ENCODE peak calls at places on chromosomes 13 and 19, in eight cellular contexts. One of them, this sample, is unnamed.

GRCh38 chr13:27053235-27053884 is 118.3 kb downstream of the USP12 start:
- DNase-seq in breast epithelium: no peak
- DNase-seq in ovary: no peak
- DNase-seq in HCT116: no peak
- DNase-seq in right lobe of liver: no peak
- DNase-seq in heart left ventricle: no peak
- DNase-seq in H1: no peak
- DNase-seq in adrenal gland: no peak
- DNase-seq in this sample: no peak

GRCh38 chr13:20159646-20160345 is 1.1 kb downstream of the GJA3 start:
- DNase-seq in ovary: no peak
- DNase-seq in right lobe of liver: no peak
- DNase-seq in heart left ventricle: no peak
- DNase-seq in H1: no peak
- DNase-seq in adrenal gland: no peak
- DNase-seq in HCT116: no peak
- DNase-seq in breast epithelium: no peak
- DNase-seq in this sample: no peak

GRCh38 chr13:73218181-73218580 is 159.4 kb downstream of the KLF5 start:
- DNase-seq in adrenal gland: no peak
- DNase-seq in right lobe of liver: no peak
- DNase-seq in breast epithelium: no peak
- DNase-seq in heart left ventricle: no peak
- DNase-seq in HCT116: no peak
- DNase-seq in ovary: no peak
- DNase-seq in H1: no peak
- DNase-seq in this sample: no peak

GRCh38 chr13:83211301-83211700 is 671.0 kb downstream of the SLITRK1 start:
- DNase-seq in HCT116: no peak
- DNase-seq in breast epithelium: no peak
- DNase-seq in ovary: no peak
- DNase-seq in heart left ventricle: no peak
- DNase-seq in H1: no peak
- DNase-seq in right lobe of liver: no peak
- DNase-seq in adrenal gland: no peak
- DNase-seq in this sample: no peak

GRCh38 chr19:10553943-10554381 is 10.3 kb downstream of the ATG4D start:
- DNase-seq in right lobe of liver: no peak
- DNase-seq in heart left ventricle: no peak
- DNase-seq in HCT116: no peak
- DNase-seq in H1: no peak
- DNase-seq in ovary: no peak
- DNase-seq in adrenal gland: no peak
- DNase-seq in breast epithelium: peak; percentile 45
- DNase-seq in this sample: no peak

GRCh38 chr13:73521291-73521626 is 462.5 kb downstream of the KLF5 start:
- DNase-seq in HCT116: no peak
- DNase-seq in heart left ventricle: no peak
- DNase-seq in H1: no peak
- DNase-seq in adrenal gland: no peak
- DNase-seq in ovary: no peak
- DNase-seq in right lobe of liver: no peak
- DNase-seq in breast epithelium: no peak
- DNase-seq in this sample: no peak

GRCh38 chr13:51811920-51812328 is 8.0 kb upstream of the DHRS12 start:
- DNase-seq in right lobe of liver: no peak
- DNase-seq in H1: no peak
- DNase-seq in ovary: no peak
- DNase-seq in HCT116: no peak
- DNase-seq in adrenal gland: no peak
- DNase-seq in heart left ventricle: no peak
- DNase-seq in breast epithelium: no peak
- DNase-seq in this sample: peak; percentile 27

GRCh38 chr13:98937911-98938381 is 39.9 kb downstream of the DOCK9 start:
- DNase-seq in H1: peak; percentile 76
- DNase-seq in right lobe of liver: no peak
- DNase-seq in adrenal gland: no peak
- DNase-seq in HCT116: no peak
- DNase-seq in ovary: no peak
- DNase-seq in breast epithelium: no peak
- DNase-seq in heart left ventricle: no peak
- DNase-seq in this sample: no peak

GRCh38 chr19:47228937-47229673 is 1.9 kb downstream of the BBC3 start:
- DNase-seq in HCT116: no peak
- DNase-seq in heart left ventricle: no peak
- DNase-seq in breast epithelium: peak; percentile 35
- DNase-seq in ovary: no peak
- DNase-seq in adrenal gland: no peak
- DNase-seq in H1: no peak
- DNase-seq in right lobe of liver: no peak
- DNase-seq in this sample: no peak

GRCh38 chr13:43009506-43009905 is 13.9 kb upstream of the DNAJC15 start:
- DNase-seq in heart left ventricle: no peak
- DNase-seq in right lobe of liver: no peak
- DNase-seq in ovary: no peak
- DNase-seq in adrenal gland: no peak
- DNase-seq in H1: no peak
- DNase-seq in HCT116: no peak
- DNase-seq in breast epithelium: no peak
- DNase-seq in this sample: no peak

GRCh38 chr19:46890423-46891170 is 29.8 kb downstream of the ARHGAP35 start:
- DNase-seq in right lobe of liver: peak; percentile 79
- DNase-seq in H1: no peak
- DNase-seq in breast epithelium: no peak
- DNase-seq in heart left ventricle: no peak
- DNase-seq in ovary: no peak
- DNase-seq in adrenal gland: no peak
- DNase-seq in HCT116: no peak
- DNase-seq in this sample: no peak

GRCh38 chr13:31768351-31768750 is 29.0 kb downstream of the RXFP2 start:
- DNase-seq in HCT116: no peak
- DNase-seq in H1: no peak
- DNase-seq in adrenal gland: no peak
- DNase-seq in breast epithelium: no peak
- DNase-seq in right lobe of liver: no peak
- DNase-seq in heart left ventricle: no peak
- DNase-seq in ovary: no peak
- DNase-seq in this sample: no peak

GRCh38 chr13:40490086-40490723 is 176.2 kb downstream of the FOXO1 start:
- DNase-seq in H1: no peak
- DNase-seq in adrenal gland: no peak
- DNase-seq in right lobe of liver: no peak
- DNase-seq in heart left ventricle: no peak
- DNase-seq in ovary: no peak
- DNase-seq in breast epithelium: no peak
- DNase-seq in HCT116: no peak
- DNase-seq in this sample: peak; percentile 50

GRCh38 chr13:37621811-37622361 is 23.3 kb upstream of the POSTN start:
- DNase-seq in adrenal gland: peak; percentile 32
- DNase-seq in ovary: no peak
- DNase-seq in H1: no peak
- DNase-seq in right lobe of liver: no peak
- DNase-seq in heart left ventricle: peak; percentile 21
- DNase-seq in breast epithelium: no peak
- DNase-seq in HCT116: no peak
- DNase-seq in this sample: no peak

GRCh38 chr13:48567521-48568331 is 34.8 kb upstream of the RCBTB2 start:
- DNase-seq in ovary: peak; percentile 53
- DNase-seq in H1: no peak
- DNase-seq in breast epithelium: no peak
- DNase-seq in heart left ventricle: peak; percentile 40
- DNase-seq in adrenal gland: peak; percentile 62
- DNase-seq in right lobe of liver: peak; percentile 26
- DNase-seq in HCT116: no peak
- DNase-seq in this sample: no peak

GRCh38 chr19:44927746-44928145 is 13.3 kb downstream of the APOC1 start:
- DNase-seq in breast epithelium: no peak
- DNase-seq in H1: no peak
- DNase-seq in adrenal gland: no peak
- DNase-seq in right lobe of liver: no peak
- DNase-seq in ovary: no peak
- DNase-seq in HCT116: no peak
- DNase-seq in heart left ventricle: no peak
- DNase-seq in this sample: no peak

GRCh38 chr19:32165176-32165575 is 180.2 kb upstream of the ZNF507 start:
- DNase-seq in H1: peak; percentile 35
- DNase-seq in ovary: no peak
- DNase-seq in breast epithelium: no peak
- DNase-seq in heart left ventricle: no peak
- DNase-seq in adrenal gland: no peak
- DNase-seq in HCT116: no peak
- DNase-seq in right lobe of liver: no peak
- DNase-seq in this sample: no peak

GRCh38 chr13:89584058-89584457 is 1763.4 kb upstream of the MIR17HG start:
- DNase-seq in breast epithelium: no peak
- DNase-seq in HCT116: no peak
- DNase-seq in ovary: no peak
- DNase-seq in adrenal gland: no peak
- DNase-seq in heart left ventricle: no peak
- DNase-seq in H1: no peak
- DNase-seq in right lobe of liver: no peak
- DNase-seq in this sample: no peak

GRCh38 chr13:45055198-45055901 is 65.0 kb upstream of the GTF2F2 start:
- DNase-seq in heart left ventricle: no peak
- DNase-seq in adrenal gland: no peak
- DNase-seq in breast epithelium: no peak
- DNase-seq in right lobe of liver: no peak
- DNase-seq in ovary: peak; percentile 35
- DNase-seq in HCT116: peak; percentile 70
- DNase-seq in H1: no peak
- DNase-seq in this sample: no peak

GRCh38 chr19:19203012-19203856 is at the start of gene NR2C2AP:
- DNase-seq in H1: peak; percentile 88
- DNase-seq in heart left ventricle: peak; percentile 96
- DNase-seq in adrenal gland: peak; percentile 96
- DNase-seq in HCT116: peak; percentile 93
- DNase-seq in right lobe of liver: peak; percentile 95
- DNase-seq in ovary: peak; percentile 92
- DNase-seq in breast epithelium: peak; percentile 81
- DNase-seq in this sample: peak; percentile 93
- TF ChIP-seq POLR2A in H1: no peak
- TF ChIP-seq POLR2A in heart left ventricle: no peak
- TF ChIP-seq POLR2A in adrenal gland: no peak
- TF ChIP-seq POLR2A in HCT116: no peak
- TF ChIP-seq POLR2A in right lobe of liver: peak; percentile 15
- TF ChIP-seq POLR2A in ovary: no peak
- TF ChIP-seq POLR2A in breast epithelium: no peak
- TF ChIP-seq POLR2A in this sample: no peak

DNA sequence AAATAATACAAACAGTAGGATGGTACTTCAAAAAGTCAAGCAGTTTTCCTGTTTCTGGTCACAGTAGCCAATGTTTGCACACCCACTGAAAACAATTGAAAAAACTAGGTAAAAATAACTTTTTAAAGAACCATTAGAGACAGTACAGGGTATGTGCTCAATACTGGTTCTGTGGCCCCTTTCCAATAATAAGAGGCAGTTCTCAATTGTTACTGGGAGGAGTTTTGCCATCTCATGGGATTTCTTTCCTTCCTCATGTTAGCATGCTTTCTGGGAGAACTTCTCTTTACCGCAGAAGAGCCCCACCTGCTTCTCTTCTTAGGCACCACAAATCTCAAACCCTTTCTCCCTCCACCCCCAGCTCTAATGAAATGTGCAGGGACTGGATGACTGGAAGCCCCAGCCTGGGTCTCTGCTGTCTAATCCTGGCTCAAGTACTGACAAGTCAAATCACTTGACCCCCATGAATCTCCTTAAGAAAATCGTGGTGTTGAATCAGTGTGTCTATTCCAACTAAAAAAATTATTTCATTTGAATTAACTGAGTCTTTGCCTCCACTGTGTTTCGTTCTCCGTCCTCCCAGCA is 14.6 kb downstream of the METTL21C start:
- DNase-seq in ovary: no peak
- DNase-seq in right lobe of liver: no peak
- DNase-seq in breast epithelium: no peak
- DNase-seq in HCT116: no peak
- DNase-seq in adrenal gland: no peak
- DNase-seq in H1: no peak
- DNase-seq in heart left ventricle: no peak
- DNase-seq in this sample: no peak
- H3K27ac ChIP-seq in ovary: no peak overlapping the region
- H3K27ac ChIP-seq in right lobe of liver: no peak overlapping the region
- H3K27ac ChIP-seq in breast epithelium: no peak overlapping the region
- H3K27ac ChIP-seq in HCT116: no peak overlapping the region
- H3K27ac ChIP-seq in adrenal gland: no peak overlapping the region
- H3K27ac ChIP-seq in H1: no peak overlapping the region
- H3K27ac ChIP-seq in heart left ventricle: no peak overlapping the region
- H3K27ac ChIP-seq in this sample: peak overlapping the region; percentile 57

GRCh38 chr19:53704011-53704410 is 72.2 kb downstream of the DPRX start:
- DNase-seq in ovary: no peak
- DNase-seq in adrenal gland: no peak
- DNase-seq in HCT116: no peak
- DNase-seq in right lobe of liver: no peak
- DNase-seq in H1: no peak
- DNase-seq in breast epithelium: no peak
- DNase-seq in heart left ventricle: no peak
- DNase-seq in this sample: no peak

GRCh38 chr19:53703361-53703760 is 71.6 kb downstream of the DPRX start:
- DNase-seq in adrenal gland: no peak
- DNase-seq in breast epithelium: no peak
- DNase-seq in HCT116: no peak
- DNase-seq in heart left ventricle: no peak
- DNase-seq in H1: no peak
- DNase-seq in ovary: no peak
- DNase-seq in right lobe of liver: no peak
- DNase-seq in this sample: no peak

GRCh38 chr19:53707278-53707677 is 75.5 kb downstream of the DPRX start:
- DNase-seq in ovary: no peak
- DNase-seq in breast epithelium: no peak
- DNase-seq in heart left ventricle: no peak
- DNase-seq in HCT116: no peak
- DNase-seq in adrenal gland: no peak
- DNase-seq in H1: no peak
- DNase-seq in right lobe of liver: no peak
- DNase-seq in this sample: no peak
- TF ChIP-seq CTCF in ovary: no peak
- TF ChIP-seq CTCF in breast epithelium: no peak
- TF ChIP-seq CTCF in heart left ventricle: no peak
- TF ChIP-seq CTCF in HCT116: no peak
- TF ChIP-seq CTCF in adrenal gland: no peak
- TF ChIP-seq CTCF in H1: peak; percentile 32
- TF ChIP-seq CTCF in right lobe of liver: no peak
- TF ChIP-seq CTCF in this sample: no peak

DNA sequence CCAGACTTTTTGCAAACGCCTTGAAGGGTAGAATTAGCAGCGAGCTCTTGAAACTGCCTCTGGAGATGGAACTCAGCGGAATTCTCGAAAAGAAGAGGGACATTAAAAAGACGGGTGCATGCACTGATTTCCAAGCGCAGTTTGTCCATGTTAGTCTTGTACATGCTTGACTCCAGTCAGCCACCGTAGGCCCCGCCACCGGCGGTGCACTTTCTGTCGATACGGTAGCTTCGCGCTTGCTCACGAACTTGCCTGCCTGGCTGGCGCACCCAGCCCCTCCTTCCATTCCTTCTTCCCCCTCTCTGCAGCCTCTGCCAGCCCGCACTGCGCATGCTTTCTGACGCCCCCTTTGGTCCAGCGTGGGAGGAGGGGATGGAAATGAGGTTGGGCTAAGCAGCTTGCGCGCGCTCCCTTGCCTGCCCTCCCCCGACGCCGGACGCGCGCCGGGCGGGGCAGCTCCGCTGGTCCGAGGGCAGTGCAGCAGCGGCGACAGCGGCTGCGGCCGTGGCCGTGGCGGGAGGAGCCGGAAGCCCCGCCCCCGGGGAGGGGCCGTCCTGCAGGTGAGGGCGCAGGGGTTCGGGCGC is at the start of gene ZNF575:
- DNase-seq in H1: peak; percentile 92
- DNase-seq in heart left ventricle: peak; percentile 94
- DNase-seq in right lobe of liver: peak; percentile 94
- DNase-seq in ovary: peak; percentile 88
- DNase-seq in breast epithelium: peak; percentile 86
- DNase-seq in adrenal gland: peak; percentile 91
- DNase-seq in HCT116: peak; percentile 87
- DNase-seq in this sample: peak; percentile 92
- TF ChIP-seq POLR2A in H1: no peak
- TF ChIP-seq POLR2A in heart left ventricle: no peak
- TF ChIP-seq POLR2A in right lobe of liver: peak; percentile 45
- TF ChIP-seq POLR2A in ovary: no peak
- TF ChIP-seq POLR2A in breast epithelium: no peak
- TF ChIP-seq POLR2A in adrenal gland: no peak
- TF ChIP-seq POLR2A in HCT116: no peak
- TF ChIP-seq POLR2A in this sample: no peak

This sample was measured in thyroid gland.